ENCODE peak calls at places on chromosome 1, in four cellular contexts. W, G, T and D are unnamed samples.

GRCh38 chr1:236761397-236762132 is 33.5 kb upstream of the MTR start:
- DNase-seq in T (no peak), G (no peak), W (no peak), D (no peak)

GRCh38 chr1:111062081-111062480 is 77.8 kb downstream of the DRAM2 start:
- DNase-seq in T (no peak), W (no peak), G (no peak), D (no peak)

GRCh38 chr1:61255324-61255703 is 173.0 kb downstream of the NFIA start:
- DNase-seq in W (no peak), T (no peak), G (no peak), D (no peak)

GRCh38 chr1:28144203-28145135 is 32.0 kb downstream of the PTAFR start:
- DNase-seq in W (peak; percentile 86), T (no peak), G (no peak), D (no peak)

GRCh38 chr1:181396811-181397210 is 86.5 kb upstream of the CACNA1E start:
- DNase-seq in T (no peak), W (no peak), G (no peak), D (no peak)

GRCh38 chr1:210280221-210280620 is 47.6 kb downstream of the SERTAD4 start:
- DNase-seq in T (no peak), W (no peak), G (no peak), D (no peak)

GRCh38 chr1:24424207-24424606 is 8.6 kb downstream of the NIPAL3 start:
- DNase-seq in T (no peak), G (no peak), W (no peak), D (no peak)

GRCh38 chr1:89882348-89883029 is 61.7 kb downstream of the LRRC8D start:
- DNase-seq in G (no peak), W (no peak), T (no peak), D (no peak)

GRCh38 chr1:233294991-233295774 is at the start of gene PCNX2:
- DNase-seq in W (peak; percentile 85), T (peak; percentile 40), G (peak; percentile 81), D (no peak)

GRCh38 chr1:6111571-6111970 is 65.9 kb downstream of the KCNAB2 start:
- DNase-seq in W (no peak), G (no peak), T (no peak), D (no peak)

GRCh38 chr1:154842635-154843034 is 27.4 kb downstream of the KCNN3 start:
- DNase-seq in G (no peak), T (no peak), W (no peak), D (no peak)

GRCh38 chr1:223771814-223772770 is 59.8 kb downstream of the CAPN2 start:
- DNase-seq in T (no peak), W (peak; percentile 93), G (peak; percentile 49), D (no peak)

GRCh38 chr1:145827966-145828365 is 4.0 kb downstream of the POLR3C start:
- DNase-seq in W (no peak), T (no peak), G (no peak), D (no peak)

GRCh38 chr1:221961532-221962292 is 219.8 kb upstream of the DUSP10 start:
- DNase-seq in W (peak; percentile 90), T (no peak), G (peak; percentile 59), D (no peak)

GRCh38 chr1:17438176-17438976 is 1.1 kb downstream of the RCC2 start:
- DNase-seq in T (peak; percentile 39), W (peak; percentile 75), G (peak; percentile 89), D (peak; percentile 38)

GRCh38 chr1:239250353-239251035 is 135.9 kb upstream of the CHRM3 start:
- DNase-seq in W (peak; percentile 81), T (no peak), G (no peak), D (no peak)

GRCh38 chr1:154241703-154242352 is 21.1 kb downstream of the UBAP2L start:
- DNase-seq in G (no peak), T (no peak), W (no peak), D (no peak)

GRCh38 chr1:28830814-28831213 is 18.8 kb downstream of the OPRD1 start:
- DNase-seq in T (no peak), G (no peak), W (no peak), D (no peak)

GRCh38 chr1:184069675-184070074 is 18.1 kb downstream of the TSEN15 start:
- DNase-seq in W (no peak), T (no peak), G (no peak), D (no peak)

GRCh38 chr1:99784143-99784542 is 17.7 kb upstream of the FRRS1 start:
- DNase-seq in T (no peak), G (no peak), W (no peak), D (no peak)

GRCh38 chr1:185398599-185398998 is 81.6 kb upstream of the IVNS1ABP start:
- DNase-seq in W (no peak), G (no peak), T (no peak), D (no peak)

GRCh38 chr1:15128520-15129313 is 24.8 kb upstream of the TMEM51 start:
- DNase-seq in W (peak; percentile 71), G (peak; percentile 93), T (peak; percentile 16), D (peak; percentile 11)

GRCh38 chr1:92822907-92823306 is 8.9 kb upstream of the RPL5 start:
- DNase-seq in W (peak; percentile 40), T (no peak), G (no peak), D (no peak)

GRCh38 chr1:207818971-207819451 is 67.2 kb downstream of the CD46 start:
- DNase-seq in T (no peak), G (no peak), W (peak; percentile 84), D (no peak)

GRCh38 chr1:6330410-6330827 is 63.1 kb downstream of the ACOT7 start:
- DNase-seq in T (no peak), G (no peak), W (peak; percentile 37), D (no peak)

GRCh38 chr1:205750683-205751651 is 985 bp upstream of the NUCKS1 start:
- DNase-seq in T (no peak), W (peak; percentile 49), G (no peak), D (no peak)